ENCODE peak calls at places on chromosomes 12 and 14, in four cellular contexts. H, E, S and T are unnamed samples.

GRCh38 chr12:122669397-122670070 is 33.6 kb downstream of the HCAR2 start:
- DNase-seq in S (peak; percentile 59), H (no peak), E (no peak), T (no peak)

GRCh38 chr14:34781242-34781641 is 66.8 kb upstream of the CFL2 start:
- DNase-seq in S (peak; percentile 93), E (no peak), H (no peak), T (no peak)

GRCh38 chr14:60245316-60246177 is 3.5 kb upstream of the PPM1A start:
- DNase-seq in E (no peak), S (no peak), H (no peak), T (no peak)

GRCh38 chr14:51138353-51139103 is 43.6 kb upstream of the TRIM9 start:
- DNase-seq in E (no peak), H (no peak), S (no peak), T (no peak)

GRCh38 chr14:88553886-88554457 is 835 bp downstream of the PTPN21 start:
- DNase-seq in H (no peak), E (no peak), S (no peak), T (no peak)

GRCh38 chr14:99067927-99068326 is 204.1 kb downstream of the BCL11B start:
- DNase-seq in E (no peak), S (no peak), H (no peak), T (no peak)

GRCh38 chr12:53674977-53675700 is 744 bp downstream of the ATP5MC2 start:
- DNase-seq in S (no peak), E (no peak), H (no peak), T (no peak)

GRCh38 chr14:22122227-22123187 is 448.9 kb upstream of the OR4E1 start:
- DNase-seq in E (no peak), S (no peak), H (no peak), T (no peak)

GRCh38 chr14:97723834-97724770 is 926.9 kb downstream of the VRK1 start:
- DNase-seq in S (no peak), E (no peak), H (no peak), T (no peak)

GRCh38 chr14:87830443-87831096 is 162.4 kb downstream of the GALC start:
- DNase-seq in H (no peak), S (no peak), E (no peak), T (no peak)

GRCh38 chr12:110693731-110694130 is 4.8 kb upstream of the HVCN1 start:
- DNase-seq in S (no peak), E (no peak), H (no peak), T (no peak)

GRCh38 chr14:64562432-64562831 is 12.7 kb downstream of the PPP1R36 start:
- DNase-seq in H (no peak), E (no peak), S (no peak), T (no peak)

GRCh38 chr14:61754627-61755381 is 7.4 kb upstream of the SNAPC1 start:
- DNase-seq in S (peak; percentile 43), H (no peak), E (no peak), T (no peak)